ENCODE peak calls at places on chromosomes 1 and 21, in six cellular contexts. U, G, F, I, R and N are unnamed samples.
A peak's percentile ranks its signal among the peaks of the same experiment; 100 is the strongest.

GRCh38 chr1:17709981-17710380 is 45.2 kb upstream of the ACTL8 start:
- DNase-seq in I (no peak), R (no peak), F (no peak), U (no peak), G (no peak), N (no peak)

GRCh38 chr1:40857737-40858136 is 4.4 kb downstream of the CITED4 start:
- DNase-seq in F (no peak), U (no peak), I (no peak), R (no peak), G (no peak), N (no peak)

GRCh38 chr21:42518216-42518615 is 4.6 kb downstream of the SLC37A1 start:
- DNase-seq in U (no peak), G (no peak), I (peak; percentile 60), F (no peak), R (no peak), N (peak; percentile 47)

GRCh38 chr1:70143052-70143659 is 62.2 kb downstream of the LRRC40 start:
- DNase-seq in F (no peak), R (no peak), U (no peak), I (peak; percentile 66), G (peak; percentile 20), N (peak; percentile 19)

GRCh38 chr1:88774151-88774556 is 90.1 kb downstream of the PKN2 start:
- DNase-seq in I (no peak), U (peak; percentile 12), G (no peak), R (no peak), F (peak; percentile 29), N (peak; percentile 92)

GRCh38 chr1:19028546-19029129 is 72.2 kb upstream of the IFFO2 start:
- DNase-seq in R (no peak), U (no peak), G (no peak), I (no peak), F (no peak), N (no peak)

GRCh38 chr1:2193514-2194251 is 889 bp downstream of the FAAP20 start:
- DNase-seq in I (no peak), F (no peak), G (no peak), U (no peak), R (no peak), N (no peak)

GRCh38 chr1:239293350-239294111 is 92.8 kb upstream of the CHRM3 start:
- DNase-seq in U (no peak), F (no peak), G (no peak), I (peak; percentile 5), R (no peak), N (no peak)

GRCh38 chr21:27804515-27804914 is 837.6 kb upstream of the ADAMTS5 start:
- DNase-seq in F (no peak), G (no peak), U (no peak), I (no peak), R (no peak), N (peak; percentile 41)

GRCh38 chr1:242427519-242427918 is 97.0 kb downstream of the PLD5 start:
- DNase-seq in F (no peak), R (no peak), U (no peak), I (no peak), G (no peak), N (no peak)

GRCh38 chr21:37061926-37062591 is 10.8 kb downstream of the PIGP start:
- DNase-seq in U (no peak), I (peak; percentile 92), G (no peak), R (no peak), F (no peak), N (no peak)

GRCh38 chr1:111851552-111851951 is 95.9 kb downstream of the DDX20 start:
- DNase-seq in U (no peak), G (no peak), F (no peak), R (no peak), I (no peak), N (peak; percentile 34)

GRCh38 chr21:17829472-17829871 is 10.3 kb upstream of the C21orf91 start:
- DNase-seq in I (peak; percentile 35), R (peak; percentile 11), F (no peak), U (no peak), G (no peak), N (peak; percentile 21)